ENCODE peak calls at places on chromosomes 5 and 9, in four cellular contexts. J is esophagus squamous epithelium, I is fibroblast of lung, C is Caco-2. Z is an unnamed sample. For H3K4me1 and H3K9me3, the result is how much of the 10 kb centered on the place peaks cover.

GRCh38 chr9:6006968-6007769 is 8.3 kb downstream of the RANBP6 start:
- DNase-seq in J (peak), I (peak), C (peak), Z (peak)

GRCh38 chr9:87706066-87706739 is 19.7 kb upstream of the CTSL start:
- DNase-seq in J (no peak), I (no peak), C (no peak), Z (no peak)

GRCh38 chr5:1348986-1349245 is 4.0 kb upstream of the CLPTM1L start:
- DNase-seq in J (no peak), I (no peak), C (no peak), Z (no peak)

GRCh38 chr5:101561018-101561417 is 657.9 kb upstream of the ST8SIA4 start:
- DNase-seq in J (no peak), I (no peak), C (no peak), Z (no peak)

GRCh38 chr9:96015876-96016686 is 140.6 kb downstream of the ERCC6L2 start:
- DNase-seq in J (no peak), I (no peak), C (no peak), Z (no peak)

GRCh38 chr5:112254303-112254702 is 164.8 kb downstream of the EPB41L4A start:
- DNase-seq in J (no peak), I (no peak), C (no peak), Z (no peak)

GRCh38 chr9:35035851-35036701 is 36.3 kb downstream of the VCP start:
- DNase-seq in J (no peak), I (peak), C (no peak), Z (no peak)

GRCh38 chr9:86352440-86353106 is 1.6 kb downstream of the TUT7 start:
- DNase-seq in J (no peak), I (peak), C (no peak), Z (no peak)

GRCh38 chr5:39520232-39520572 is 95.4 kb upstream of the DAB2 start:
- DNase-seq in J (no peak), I (peak), C (no peak), Z (no peak)

GRCh38 chr5:137822158-137822764 is 45.4 kb upstream of the MYOT start:
- DNase-seq in J (no peak), I (peak), C (peak), Z (no peak)

GRCh38 chr9:89949116-89949515 is 344.3 kb downstream of the GADD45G start:
- DNase-seq in J (no peak), I (no peak), C (no peak), Z (no peak)

GRCh38 chr5:158955636-158956035 is 144.1 kb downstream of the EBF1 start:
- DNase-seq in J (no peak), I (no peak), C (no peak), Z (no peak)

GRCh38 chr5:55895276-55895675 is 44.1 kb downstream of the IL31RA start:
- DNase-seq in J (no peak), I (no peak), C (no peak), Z (no peak)

GRCh38 chr5:75260708-75261107 is 24.0 kb upstream of the ANKRD31 start:
- DNase-seq in J (no peak), I (no peak), C (peak), Z (no peak)

GRCh38 chr5:7208911-7209310 is 187.0 kb upstream of the ADCY2 start:
- DNase-seq in J (no peak), I (no peak), C (no peak), Z (no peak)

GRCh38 chr5:132263548-132264261 is 6.2 kb downstream of the PDLIM4 start:
- DNase-seq in J (no peak), I (peak), C (no peak), Z (no peak)

GRCh38 chr5:26192496-26192895 is 845.9 kb downstream of the CDH9 start:
- DNase-seq in J (no peak), I (no peak), C (no peak), Z (no peak)

GRCh38 chr9:134619983-134620612 is 21.5 kb upstream of the COL5A1 start:
- DNase-seq in J (no peak), I (no peak), C (no peak), Z (no peak)

DNA sequence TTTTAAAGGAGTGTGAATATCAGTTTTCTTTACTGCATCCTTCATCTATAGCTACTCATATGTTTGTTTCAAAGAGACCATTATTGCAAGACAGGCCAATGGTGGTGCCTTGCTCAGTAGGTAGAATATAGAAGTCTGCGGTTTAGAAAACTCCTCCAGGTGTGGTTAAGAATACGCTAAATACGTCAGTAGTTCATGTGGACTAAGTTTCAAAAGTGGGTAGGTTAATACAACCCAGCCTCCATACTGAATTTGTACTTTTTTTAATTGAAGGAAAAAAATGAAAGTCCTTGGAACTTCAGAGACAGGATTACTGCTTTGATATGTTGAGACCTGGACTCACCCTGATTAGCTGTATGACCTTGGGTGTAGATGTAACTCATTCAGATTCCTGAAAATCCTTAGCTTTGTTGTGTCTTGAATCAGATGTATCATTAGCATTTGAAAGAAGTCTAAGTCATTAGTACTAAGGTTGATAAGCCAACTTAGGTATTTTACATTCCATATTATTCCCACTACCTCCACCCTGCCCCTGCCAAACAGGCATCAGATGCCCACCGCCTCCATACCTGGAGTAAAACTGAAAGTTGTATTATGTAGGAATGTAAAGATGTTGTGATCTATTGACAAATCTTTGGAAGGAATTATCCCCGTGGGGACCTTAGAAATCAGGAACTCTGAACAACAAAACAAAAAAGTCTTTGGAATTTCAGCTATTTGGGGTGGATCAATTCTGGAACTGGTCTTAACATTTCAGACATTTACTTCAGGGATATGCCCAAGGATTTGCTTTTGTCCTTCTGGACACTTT is 6.1 kb downstream of the BASP1 start:
- DNase-seq in J (no peak), I (no peak), C (peak), Z (no peak)
- H3K4me1 ChIP-seq in J (under half), I (under half), C (under half), Z (under half)

DNA sequence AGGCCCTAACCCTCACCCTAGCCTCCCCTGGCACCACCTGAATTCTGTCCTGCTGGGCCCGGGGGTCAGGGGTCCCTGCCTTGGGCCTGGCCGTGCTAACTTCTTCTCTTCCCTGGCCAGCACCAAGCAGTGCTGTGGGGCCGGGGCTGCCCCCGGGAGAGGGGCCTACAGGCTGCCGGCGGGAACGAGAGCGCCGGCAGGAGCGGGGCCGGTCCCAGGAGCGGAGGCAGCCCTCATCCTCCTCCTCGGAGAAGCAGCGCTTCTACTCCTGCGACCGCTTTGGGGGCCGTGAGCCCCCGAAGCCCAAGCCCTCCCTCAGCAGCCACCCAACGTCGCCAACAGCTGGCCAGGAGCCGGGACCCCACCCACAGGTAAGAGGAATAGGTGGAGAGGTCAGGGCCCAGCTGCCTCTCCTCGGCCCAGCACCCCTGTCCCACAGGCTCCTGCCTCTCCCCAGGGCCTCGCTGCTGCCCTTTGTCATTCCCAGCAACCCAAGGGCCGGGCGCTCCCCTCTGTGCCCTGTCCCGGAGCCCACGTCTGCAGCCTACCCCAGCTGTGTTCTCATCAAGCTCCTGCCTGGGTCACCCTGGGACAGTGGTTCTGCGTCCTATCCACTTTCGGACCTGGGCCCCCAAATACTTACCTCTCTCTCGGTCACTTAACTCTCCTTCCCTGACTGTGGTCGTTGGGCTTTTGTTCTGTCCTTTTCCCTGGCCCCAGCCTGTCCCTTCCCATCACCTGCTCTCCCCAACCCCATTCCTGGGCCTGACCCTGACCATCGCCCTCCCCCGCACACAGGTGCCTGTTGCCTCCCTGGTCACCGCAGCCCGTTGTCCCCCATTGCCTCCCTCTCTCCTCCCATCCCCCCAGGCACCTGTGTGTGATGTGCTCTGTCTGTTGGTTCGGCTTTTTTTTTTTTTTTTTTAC is 243.2 kb downstream of the CACNA1B start:
- DNase-seq in J (no peak), I (no peak), C (no peak), Z (no peak)
- H3K9me3 ChIP-seq in J (under half), I (under half), C (under half), Z (under half)

DNA sequence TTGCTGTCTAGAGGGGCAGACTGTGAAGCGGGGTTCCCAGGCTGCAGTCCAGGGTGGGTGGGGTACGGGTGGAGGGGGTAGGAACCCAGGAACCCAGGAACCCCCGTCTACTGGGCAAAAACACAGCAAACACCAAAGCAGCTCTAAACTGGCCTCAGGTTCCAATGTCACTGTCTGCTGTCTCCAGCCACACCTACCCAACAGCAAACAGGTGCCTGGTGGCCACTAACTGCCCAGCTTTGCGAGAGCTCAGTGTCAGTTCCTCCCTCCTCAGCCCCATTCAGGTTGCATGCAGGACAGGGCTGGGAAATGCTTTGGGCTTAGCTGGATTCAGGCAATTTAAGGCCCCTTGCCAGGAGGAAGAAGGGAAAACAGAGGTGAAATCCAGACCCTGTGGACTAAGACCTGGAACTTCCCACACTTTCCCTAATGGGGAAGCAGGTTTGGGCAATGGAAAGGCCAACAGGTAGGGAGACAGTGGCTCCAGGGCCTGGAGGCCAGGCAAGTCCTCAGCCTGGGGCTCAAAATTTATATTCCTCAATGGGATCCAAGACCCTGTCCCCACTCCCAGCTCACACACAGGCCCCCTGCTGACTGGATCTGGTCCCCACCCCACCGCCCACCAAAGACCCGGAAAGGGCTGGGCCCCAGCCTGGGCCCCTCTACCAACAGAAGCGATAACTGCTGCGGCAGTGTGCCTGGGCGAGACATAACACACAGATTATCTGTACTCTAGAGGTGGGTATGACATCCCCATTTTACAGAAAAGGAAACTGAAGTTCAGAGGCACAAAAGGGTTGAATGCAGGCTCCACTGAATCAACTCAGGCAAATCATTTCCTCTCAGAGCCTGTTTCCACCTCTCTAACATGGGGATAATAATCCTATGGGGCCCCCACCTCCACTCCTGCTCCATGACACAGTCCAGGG is 3.6 kb downstream of the EEIG1 start:
- DNase-seq in J (no peak), I (no peak), C (no peak), Z (no peak)
- H3K4me1 ChIP-seq in J (half or more), I (under half), C (under half), Z (half or more)

GRCh38 chr5:4540375-4541173 is 599.6 kb upstream of the ADAMTS16 start:
- DNase-seq in J (no peak), I (no peak), C (no peak), Z (no peak)
- H3K9me3 ChIP-seq in J (under half), I (under half), C (under half), Z (under half)

GRCh38 chr5:172777381-172778222 is 6.6 kb upstream of the DUSP1 start:
- DNase-seq in J (peak), I (peak), C (peak), Z (peak)

GRCh38 chr5:172774561-172775271 is 3.7 kb upstream of the DUSP1 start:
- DNase-seq in J (no peak), I (no peak), C (no peak), Z (no peak)

GRCh38 chr5:172773481-172774469 is 2.8 kb upstream of the DUSP1 start:
- DNase-seq in J (no peak), I (peak), C (no peak), Z (no peak)

GRCh38 chr5:172776235-172776594 is 5.2 kb upstream of the DUSP1 start:
- DNase-seq in J (no peak), I (no peak), C (peak), Z (no peak)

DNA sequence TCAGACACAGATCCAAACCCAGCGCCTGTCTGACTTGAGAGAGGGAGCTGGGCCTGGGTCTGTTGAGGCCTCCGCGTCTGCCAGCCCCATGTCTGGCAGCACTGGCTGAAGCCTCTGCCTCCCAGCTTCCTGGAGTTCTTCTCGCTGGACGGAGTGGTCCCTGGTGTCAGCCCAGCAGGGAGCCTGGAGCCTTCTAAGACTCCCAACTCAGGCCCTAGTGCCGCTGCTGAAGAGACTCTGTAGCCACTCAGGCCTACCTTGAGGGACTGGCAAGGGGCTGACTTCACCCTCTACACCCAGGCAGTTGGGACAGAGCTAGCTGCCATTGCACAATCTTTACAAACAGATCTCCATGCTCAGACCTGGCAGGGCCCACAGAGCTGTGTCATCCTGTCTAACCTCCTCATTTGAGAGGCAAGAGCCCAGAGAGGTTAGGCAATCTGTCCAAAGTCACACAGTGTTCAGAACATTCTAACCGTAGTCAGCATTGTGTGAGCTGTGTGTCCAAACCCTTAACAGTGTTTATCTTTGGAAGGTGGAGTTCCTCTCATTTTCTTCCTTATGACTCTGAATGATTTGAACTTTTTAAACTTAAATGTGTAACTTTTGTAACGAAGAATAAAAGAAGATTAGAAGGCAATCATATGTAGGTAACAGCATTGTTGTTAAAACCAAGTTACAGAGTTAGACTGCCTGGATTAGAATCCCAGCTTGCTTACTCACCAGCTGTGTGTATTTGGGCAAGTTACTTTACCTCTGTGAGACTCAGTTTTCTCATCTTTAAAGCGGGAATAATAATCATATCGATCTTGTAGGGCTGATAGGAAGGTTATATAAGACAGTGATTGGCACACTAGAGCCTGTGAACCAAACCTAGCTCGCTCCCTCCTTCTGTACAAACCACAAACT is 4.6 kb upstream of the DUSP1 start:
- DNase-seq in J (no peak), I (peak), C (peak), Z (no peak)
- H3K4me1 ChIP-seq in J (half or more), I (under half), C (half or more), Z (under half)

GRCh38 chr5:124007675-124008398 is 495.9 kb downstream of the CSNK1G3 start:
- DNase-seq in J (no peak), I (peak), C (no peak), Z (no peak)
- H3K9me3 ChIP-seq in J (under half), I (under half), C (under half), Z (under half)

DNA sequence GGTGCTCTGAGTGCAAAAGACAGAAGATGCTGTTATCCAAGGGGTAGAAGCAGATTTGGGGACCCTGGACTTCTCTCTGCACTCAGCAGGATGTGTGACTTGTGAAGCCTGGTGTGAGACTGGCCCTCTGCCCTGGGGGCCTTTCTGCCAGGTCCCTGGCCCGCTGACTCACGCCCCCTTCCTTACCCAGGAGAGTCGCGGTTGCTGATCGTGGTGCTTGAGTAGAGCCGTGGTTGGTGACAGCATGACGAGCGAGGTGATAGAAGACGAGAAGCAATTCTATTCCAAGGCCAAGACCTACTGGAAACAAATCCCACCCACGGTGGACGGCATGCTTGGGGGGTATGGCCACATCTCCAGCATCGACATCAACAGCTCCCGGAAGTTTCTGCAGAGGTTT is 6.5 kb downstream of the NTMT1 start:
- DNase-seq in J (no peak), I (no peak), C (no peak), Z (no peak)
- H3K4me1 ChIP-seq in J (under half), I (under half), C (under half), Z (under half)

GRCh38 chr9:10729225-10729624 is 116.4 kb upstream of the PTPRD start:
- DNase-seq in J (no peak), I (no peak), C (no peak), Z (no peak)
- H3K9me3 ChIP-seq in J (under half), I (under half), C (under half), Z (under half)